ENCODE peak calls at places on chromosomes 3 and 15, in eight cellular contexts. One of them, this sample, is unnamed.

GRCh38 chr3:170355738-170356595 is 1.5 kb upstream of the SKIL start:
- DNase-seq in iPS DF 6.9: no peak
- DNase-seq in right atrium auricular region: peak
- DNase-seq in fibroblast of mammary gland: peak
- DNase-seq in IMR-90: peak
- DNase-seq in aorta: peak
- DNase-seq in OCI-LY7: peak
- DNase-seq in fibroblast of villous mesenchyme: peak
- DNase-seq in this sample: no peak

GRCh38 chr3:138125548-138126221 is 6.5 kb downstream of the A4GNT start:
- DNase-seq in fibroblast of mammary gland: peak
- DNase-seq in OCI-LY7: no peak
- DNase-seq in fibroblast of villous mesenchyme: peak
- DNase-seq in aorta: no peak
- DNase-seq in iPS DF 6.9: no peak
- DNase-seq in right atrium auricular region: no peak
- DNase-seq in IMR-90: peak
- DNase-seq in this sample: no peak

GRCh38 chr3:20125912-20126311 is 60.1 kb downstream of the SGO1 start:
- DNase-seq in iPS DF 6.9: no peak
- DNase-seq in fibroblast of mammary gland: peak
- DNase-seq in fibroblast of villous mesenchyme: no peak
- DNase-seq in right atrium auricular region: no peak
- DNase-seq in OCI-LY7: peak
- DNase-seq in aorta: no peak
- DNase-seq in IMR-90: no peak
- DNase-seq in this sample: no peak

GRCh38 chr3:61381745-61382392 is 130.6 kb upstream of the FHIT start:
- DNase-seq in fibroblast of villous mesenchyme: peak
- DNase-seq in IMR-90: peak
- DNase-seq in iPS DF 6.9: no peak
- DNase-seq in fibroblast of mammary gland: peak
- DNase-seq in right atrium auricular region: no peak
- DNase-seq in aorta: no peak
- DNase-seq in OCI-LY7: peak
- DNase-seq in this sample: peak

GRCh38 chr3:47035645-47036044 is 56.2 kb downstream of the NBEAL2 start:
- DNase-seq in right atrium auricular region: no peak
- DNase-seq in OCI-LY7: no peak
- DNase-seq in IMR-90: peak
- DNase-seq in iPS DF 6.9: no peak
- DNase-seq in fibroblast of villous mesenchyme: peak
- DNase-seq in fibroblast of mammary gland: no peak
- DNase-seq in aorta: no peak
- DNase-seq in this sample: no peak

GRCh38 chr15:47737424-47737823 is 20.1 kb downstream of the SEMA6D start:
- DNase-seq in fibroblast of villous mesenchyme: peak
- DNase-seq in aorta: no peak
- DNase-seq in fibroblast of mammary gland: peak
- DNase-seq in right atrium auricular region: no peak
- DNase-seq in IMR-90: peak
- DNase-seq in OCI-LY7: no peak
- DNase-seq in iPS DF 6.9: no peak
- DNase-seq in this sample: no peak

GRCh38 chr3:158103956-158104338 is 2.3 kb downstream of the SHOX2 start:
- DNase-seq in IMR-90: no peak
- DNase-seq in aorta: no peak
- DNase-seq in right atrium auricular region: no peak
- DNase-seq in fibroblast of villous mesenchyme: no peak
- DNase-seq in iPS DF 6.9: no peak
- DNase-seq in fibroblast of mammary gland: peak
- DNase-seq in OCI-LY7: no peak
- DNase-seq in this sample: no peak

GRCh38 chr15:92232317-92232716 is 161.4 kb upstream of the ST8SIA2 start:
- DNase-seq in iPS DF 6.9: no peak
- DNase-seq in fibroblast of mammary gland: no peak
- DNase-seq in aorta: no peak
- DNase-seq in IMR-90: no peak
- DNase-seq in fibroblast of villous mesenchyme: no peak
- DNase-seq in OCI-LY7: no peak
- DNase-seq in right atrium auricular region: no peak
- DNase-seq in this sample: no peak

GRCh38 chr3:135757421-135757820 is 208.1 kb upstream of the PPP2R3A start:
- DNase-seq in aorta: no peak
- DNase-seq in fibroblast of villous mesenchyme: no peak
- DNase-seq in IMR-90: no peak
- DNase-seq in iPS DF 6.9: no peak
- DNase-seq in right atrium auricular region: no peak
- DNase-seq in OCI-LY7: no peak
- DNase-seq in fibroblast of mammary gland: no peak
- DNase-seq in this sample: no peak

GRCh38 chr3:83403927-83404326 is 1554.9 kb upstream of the CADM2 start:
- DNase-seq in aorta: no peak
- DNase-seq in IMR-90: no peak
- DNase-seq in right atrium auricular region: no peak
- DNase-seq in fibroblast of mammary gland: no peak
- DNase-seq in fibroblast of villous mesenchyme: no peak
- DNase-seq in OCI-LY7: no peak
- DNase-seq in iPS DF 6.9: no peak
- DNase-seq in this sample: no peak

GRCh38 chr3:101852983-101853382 is 3.7 kb downstream of the NFKBIZ start:
- DNase-seq in iPS DF 6.9: no peak
- DNase-seq in fibroblast of mammary gland: no peak
- DNase-seq in right atrium auricular region: no peak
- DNase-seq in IMR-90: no peak
- DNase-seq in fibroblast of villous mesenchyme: no peak
- DNase-seq in aorta: no peak
- DNase-seq in OCI-LY7: no peak
- DNase-seq in this sample: no peak

GRCh38 chr3:101851833-101852232 is 2.5 kb downstream of the NFKBIZ start:
- DNase-seq in IMR-90: no peak
- DNase-seq in aorta: no peak
- DNase-seq in iPS DF 6.9: no peak
- DNase-seq in fibroblast of mammary gland: no peak
- DNase-seq in OCI-LY7: no peak
- DNase-seq in fibroblast of villous mesenchyme: no peak
- DNase-seq in right atrium auricular region: no peak
- DNase-seq in this sample: no peak

GRCh38 chr3:101853465-101853864 is 4.2 kb downstream of the NFKBIZ start:
- DNase-seq in aorta: no peak
- DNase-seq in right atrium auricular region: no peak
- DNase-seq in fibroblast of mammary gland: no peak
- DNase-seq in OCI-LY7: no peak
- DNase-seq in IMR-90: no peak
- DNase-seq in iPS DF 6.9: no peak
- DNase-seq in fibroblast of villous mesenchyme: no peak
- DNase-seq in this sample: no peak

GRCh38 chr3:101851072-101851471 is 1.8 kb downstream of the NFKBIZ start:
- DNase-seq in iPS DF 6.9: no peak
- DNase-seq in fibroblast of mammary gland: no peak
- DNase-seq in OCI-LY7: peak
- DNase-seq in IMR-90: no peak
- DNase-seq in aorta: no peak
- DNase-seq in right atrium auricular region: no peak
- DNase-seq in fibroblast of villous mesenchyme: no peak
- DNase-seq in this sample: peak

GRCh38 chr3:101852315-101852714 is 3.0 kb downstream of the NFKBIZ start:
- DNase-seq in IMR-90: no peak
- DNase-seq in right atrium auricular region: no peak
- DNase-seq in fibroblast of mammary gland: no peak
- DNase-seq in iPS DF 6.9: no peak
- DNase-seq in fibroblast of villous mesenchyme: no peak
- DNase-seq in OCI-LY7: no peak
- DNase-seq in aorta: no peak
- DNase-seq in this sample: no peak
- H3K4me3 ChIP-seq in IMR-90: peak
- H3K4me3 ChIP-seq in right atrium auricular region: peak
- H3K4me3 ChIP-seq in fibroblast of mammary gland: no peak
- H3K4me3 ChIP-seq in iPS DF 6.9: no peak
- H3K4me3 ChIP-seq in fibroblast of villous mesenchyme: peak
- H3K4me3 ChIP-seq in OCI-LY7: peak
- H3K4me3 ChIP-seq in aorta: peak
- H3K4me3 ChIP-seq in this sample: no peak

GRCh38 chr3:54123538-54124196 is 1.3 kb downstream of the CACNA2D3 start:
- DNase-seq in iPS DF 6.9: no peak
- DNase-seq in right atrium auricular region: no peak
- DNase-seq in IMR-90: no peak
- DNase-seq in fibroblast of villous mesenchyme: no peak
- DNase-seq in fibroblast of mammary gland: no peak
- DNase-seq in aorta: peak
- DNase-seq in OCI-LY7: no peak
- DNase-seq in this sample: no peak

GRCh38 chr3:54122802-54123537 is 618 bp downstream of the CACNA2D3 start:
- DNase-seq in iPS DF 6.9: no peak
- DNase-seq in fibroblast of mammary gland: no peak
- DNase-seq in IMR-90: no peak
- DNase-seq in OCI-LY7: no peak
- DNase-seq in fibroblast of villous mesenchyme: no peak
- DNase-seq in right atrium auricular region: no peak
- DNase-seq in aorta: no peak
- DNase-seq in this sample: no peak

GRCh38 chr3:54122046-54122801 is at the start of gene CACNA2D3:
- DNase-seq in iPS DF 6.9: no peak
- DNase-seq in right atrium auricular region: no peak
- DNase-seq in IMR-90: no peak
- DNase-seq in aorta: no peak
- DNase-seq in fibroblast of mammary gland: no peak
- DNase-seq in OCI-LY7: no peak
- DNase-seq in fibroblast of villous mesenchyme: peak
- DNase-seq in this sample: no peak

GRCh38 chr3:54121404-54122045 is 827 bp upstream of the CACNA2D3 start:
- DNase-seq in right atrium auricular region: no peak
- DNase-seq in OCI-LY7: peak
- DNase-seq in IMR-90: no peak
- DNase-seq in aorta: no peak
- DNase-seq in fibroblast of villous mesenchyme: no peak
- DNase-seq in iPS DF 6.9: no peak
- DNase-seq in fibroblast of mammary gland: no peak
- DNase-seq in this sample: no peak

DNA sequence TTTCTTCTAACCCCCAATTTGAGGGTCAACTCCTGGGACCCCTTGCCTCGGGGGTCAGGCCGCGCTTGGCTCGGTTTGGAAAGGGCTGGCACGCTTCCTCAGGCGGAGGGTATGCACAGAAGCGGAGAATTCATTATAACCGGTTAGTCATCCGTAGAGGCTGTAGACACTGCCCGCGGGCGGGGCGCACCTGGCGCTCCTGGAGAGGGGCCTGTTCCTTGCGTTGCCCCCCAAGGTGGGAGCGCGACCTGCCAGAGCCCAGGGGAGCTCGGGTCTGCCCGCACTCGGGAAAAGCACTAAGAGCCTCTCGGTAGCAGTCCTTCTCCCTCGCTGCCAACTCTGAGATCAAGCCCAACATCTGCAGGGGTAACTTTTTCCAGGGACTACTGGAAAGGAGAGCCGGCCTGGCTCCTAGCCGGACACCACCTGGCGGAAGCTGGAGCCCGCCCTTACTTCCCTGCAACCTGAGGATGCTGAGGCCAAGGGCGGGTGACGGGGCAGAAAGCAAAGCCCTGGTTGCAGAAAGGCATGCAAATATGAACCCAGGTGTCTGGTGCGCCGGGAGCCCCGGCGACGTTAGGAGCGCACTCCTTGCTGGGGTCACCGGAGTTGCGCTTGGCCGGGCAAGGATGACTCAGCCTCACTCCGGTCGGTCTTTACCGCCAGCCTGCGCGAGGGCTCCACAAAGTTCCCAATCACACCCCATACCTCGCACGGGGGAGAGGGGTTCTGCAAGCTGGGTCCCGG is 1.5 kb upstream of the CACNA2D3 start:
- DNase-seq in fibroblast of mammary gland: no peak
- DNase-seq in OCI-LY7: peak
- DNase-seq in fibroblast of villous mesenchyme: no peak
- DNase-seq in iPS DF 6.9: no peak
- DNase-seq in IMR-90: no peak
- DNase-seq in aorta: no peak
- DNase-seq in right atrium auricular region: no peak
- DNase-seq in this sample: no peak
- H3K4me3 ChIP-seq in fibroblast of mammary gland: no peak
- H3K4me3 ChIP-seq in OCI-LY7: peak
- H3K4me3 ChIP-seq in fibroblast of villous mesenchyme: no peak
- H3K4me3 ChIP-seq in iPS DF 6.9: peak
- H3K4me3 ChIP-seq in IMR-90: no peak
- H3K4me3 ChIP-seq in aorta: peak
- H3K4me3 ChIP-seq in right atrium auricular region: peak
- H3K4me3 ChIP-seq in this sample: no peak

DNA sequence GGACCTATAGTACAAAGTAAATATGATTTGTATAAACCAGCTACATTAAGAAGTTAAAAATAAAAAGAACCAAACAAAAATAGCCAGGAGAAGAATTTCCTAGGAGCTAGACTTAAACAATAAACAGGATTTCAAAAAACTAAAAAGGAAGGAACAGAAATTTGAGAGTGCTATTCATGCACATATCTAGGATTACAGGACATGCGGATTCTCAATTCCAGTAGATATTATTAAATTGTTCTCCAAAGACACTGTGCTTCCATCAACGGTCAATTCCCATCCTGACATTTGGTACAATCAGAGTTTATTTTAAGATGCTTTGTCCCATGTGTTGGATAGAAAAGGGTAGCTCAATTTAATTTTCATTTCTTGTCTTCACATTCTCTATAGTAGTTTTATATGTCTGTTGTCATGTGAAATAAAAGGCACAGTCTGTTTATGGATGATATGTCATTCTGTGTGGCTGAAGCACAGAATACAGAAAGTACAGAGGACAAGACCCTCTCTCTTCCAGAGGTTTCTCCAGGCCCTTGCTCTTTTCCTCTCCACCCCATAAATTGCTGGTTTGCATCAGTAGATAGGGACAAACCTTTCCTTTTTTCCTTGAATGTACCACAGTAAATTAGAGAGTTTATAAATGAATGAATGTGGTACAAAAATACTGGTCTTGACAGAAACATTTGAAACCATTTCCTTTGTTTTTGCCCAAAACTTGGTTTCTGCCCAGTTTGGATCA is 3.5 kb downstream of the PLOD2 start:
- DNase-seq in iPS DF 6.9: no peak
- DNase-seq in IMR-90: no peak
- DNase-seq in OCI-LY7: no peak
- DNase-seq in fibroblast of mammary gland: no peak
- DNase-seq in aorta: no peak
- DNase-seq in right atrium auricular region: no peak
- DNase-seq in fibroblast of villous mesenchyme: no peak
- DNase-seq in this sample: no peak
- H3K4me3 ChIP-seq in iPS DF 6.9: no peak
- H3K4me3 ChIP-seq in IMR-90: peak
- H3K4me3 ChIP-seq in OCI-LY7: no peak
- H3K4me3 ChIP-seq in fibroblast of mammary gland: no peak
- H3K4me3 ChIP-seq in aorta: peak
- H3K4me3 ChIP-seq in right atrium auricular region: peak
- H3K4me3 ChIP-seq in fibroblast of villous mesenchyme: peak
- H3K4me3 ChIP-seq in this sample: no peak

DNA sequence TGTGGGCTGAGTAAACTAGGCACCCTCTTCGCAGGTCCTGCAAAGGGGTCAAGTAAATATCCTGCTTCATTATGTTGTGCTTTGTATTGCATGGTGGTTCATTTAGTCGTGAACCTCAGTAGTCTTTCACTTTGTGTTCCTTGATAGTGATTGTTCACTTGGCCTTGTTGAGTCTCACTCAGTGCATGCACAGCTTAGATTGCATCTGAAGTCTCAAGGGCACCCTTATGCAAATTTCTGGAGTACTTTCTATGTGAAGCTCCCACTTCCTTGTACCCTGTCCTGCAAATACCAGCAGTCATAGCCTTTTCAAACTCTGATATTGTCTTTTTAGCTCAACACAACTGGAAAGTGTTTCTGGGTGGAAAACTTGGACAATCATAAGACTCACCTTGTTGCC is 519.2 kb downstream of the NAALADL2 start:
- DNase-seq in fibroblast of villous mesenchyme: no peak
- DNase-seq in OCI-LY7: no peak
- DNase-seq in iPS DF 6.9: no peak
- DNase-seq in right atrium auricular region: no peak
- DNase-seq in aorta: no peak
- DNase-seq in fibroblast of mammary gland: no peak
- DNase-seq in IMR-90: no peak
- DNase-seq in this sample: no peak
- H3K4me3 ChIP-seq in fibroblast of villous mesenchyme: no peak
- H3K4me3 ChIP-seq in OCI-LY7: no peak
- H3K4me3 ChIP-seq in iPS DF 6.9: no peak
- H3K4me3 ChIP-seq in right atrium auricular region: no peak
- H3K4me3 ChIP-seq in aorta: no peak
- H3K4me3 ChIP-seq in fibroblast of mammary gland: no peak
- H3K4me3 ChIP-seq in IMR-90: no peak
- H3K4me3 ChIP-seq in this sample: no peak